ENCODE peak calls at places on chromosomes 3 and 15, in seven cellular contexts. One of them, this sample, is unnamed.

GRCh38 chr3:72100626-72101187 is 315.8 kb upstream of the PROK2 start:
- DNase-seq in naive thymus-derived CD8-positive, alpha-beta T cell: peak; percentile 88
- DNase-seq in pancreas: peak; percentile 27
- DNase-seq in uterus: peak; percentile 87
- DNase-seq in activated gamma-delta T cell treated with anti-CD3 and anti-CD28 coated beads, Interleukin-2, amount 50 U/mL, for 16 hours: peak; percentile 55
- DNase-seq in nephron progenitor cell: peak; percentile 89
- DNase-seq in tibial nerve: peak; percentile 73
- DNase-seq in this sample: peak; percentile 52

GRCh38 chr15:40320409-40320808 is 3.1 kb upstream of the INAFM2 start:
- DNase-seq in activated gamma-delta T cell treated with anti-CD3 and anti-CD28 coated beads, Interleukin-2, amount 50 U/mL, for 16 hours: no peak
- DNase-seq in pancreas: no peak
- DNase-seq in uterus: no peak
- DNase-seq in naive thymus-derived CD8-positive, alpha-beta T cell: no peak
- DNase-seq in nephron progenitor cell: no peak
- DNase-seq in tibial nerve: no peak
- DNase-seq in this sample: no peak

GRCh38 chr3:140842984-140843649 is 98.5 kb upstream of the SLC25A36 start:
- DNase-seq in tibial nerve: no peak
- DNase-seq in naive thymus-derived CD8-positive, alpha-beta T cell: no peak
- DNase-seq in activated gamma-delta T cell treated with anti-CD3 and anti-CD28 coated beads, Interleukin-2, amount 50 U/mL, for 16 hours: no peak
- DNase-seq in nephron progenitor cell: peak; percentile 10
- DNase-seq in pancreas: no peak
- DNase-seq in uterus: no peak
- DNase-seq in this sample: no peak

GRCh38 chr15:59420986-59421618 is 16.9 kb upstream of the FAM81A start:
- DNase-seq in tibial nerve: no peak
- DNase-seq in pancreas: no peak
- DNase-seq in naive thymus-derived CD8-positive, alpha-beta T cell: no peak
- DNase-seq in uterus: no peak
- DNase-seq in nephron progenitor cell: peak; percentile 35
- DNase-seq in activated gamma-delta T cell treated with anti-CD3 and anti-CD28 coated beads, Interleukin-2, amount 50 U/mL, for 16 hours: no peak
- DNase-seq in this sample: no peak

GRCh38 chr3:15636028-15636709 is 34.6 kb downstream of the BTD start:
- DNase-seq in pancreas: no peak
- DNase-seq in activated gamma-delta T cell treated with anti-CD3 and anti-CD28 coated beads, Interleukin-2, amount 50 U/mL, for 16 hours: no peak
- DNase-seq in nephron progenitor cell: no peak
- DNase-seq in tibial nerve: peak; percentile 38
- DNase-seq in naive thymus-derived CD8-positive, alpha-beta T cell: no peak
- DNase-seq in uterus: peak; percentile 33
- DNase-seq in this sample: no peak

GRCh38 chr15:67067161-67067853 is 1.9 kb downstream of the SMAD3 start:
- DNase-seq in naive thymus-derived CD8-positive, alpha-beta T cell: peak; percentile 16
- DNase-seq in uterus: peak; percentile 27
- DNase-seq in activated gamma-delta T cell treated with anti-CD3 and anti-CD28 coated beads, Interleukin-2, amount 50 U/mL, for 16 hours: no peak
- DNase-seq in tibial nerve: no peak
- DNase-seq in nephron progenitor cell: peak; percentile 42
- DNase-seq in pancreas: no peak
- DNase-seq in this sample: peak; percentile 48

GRCh38 chr15:62617741-62618140 is 424.8 kb upstream of the TPM1 start:
- DNase-seq in activated gamma-delta T cell treated with anti-CD3 and anti-CD28 coated beads, Interleukin-2, amount 50 U/mL, for 16 hours: no peak
- DNase-seq in naive thymus-derived CD8-positive, alpha-beta T cell: no peak
- DNase-seq in nephron progenitor cell: no peak
- DNase-seq in uterus: no peak
- DNase-seq in tibial nerve: no peak
- DNase-seq in pancreas: no peak
- DNase-seq in this sample: no peak

GRCh38 chr3:143594217-143594616 is 254.1 kb downstream of the SLC9A9 start:
- DNase-seq in tibial nerve: no peak
- DNase-seq in pancreas: peak; percentile 22
- DNase-seq in uterus: no peak
- DNase-seq in activated gamma-delta T cell treated with anti-CD3 and anti-CD28 coated beads, Interleukin-2, amount 50 U/mL, for 16 hours: no peak
- DNase-seq in nephron progenitor cell: no peak
- DNase-seq in naive thymus-derived CD8-positive, alpha-beta T cell: no peak
- DNase-seq in this sample: no peak

GRCh38 chr3:58670506-58671125 is 4.0 kb upstream of the FAM3D start:
- DNase-seq in nephron progenitor cell: no peak
- DNase-seq in naive thymus-derived CD8-positive, alpha-beta T cell: no peak
- DNase-seq in activated gamma-delta T cell treated with anti-CD3 and anti-CD28 coated beads, Interleukin-2, amount 50 U/mL, for 16 hours: no peak
- DNase-seq in uterus: no peak
- DNase-seq in pancreas: no peak
- DNase-seq in tibial nerve: no peak
- DNase-seq in this sample: no peak

GRCh38 chr3:188664795-188665194 is 507.0 kb upstream of the TPRG1 start:
- DNase-seq in tibial nerve: no peak
- DNase-seq in nephron progenitor cell: no peak
- DNase-seq in naive thymus-derived CD8-positive, alpha-beta T cell: no peak
- DNase-seq in activated gamma-delta T cell treated with anti-CD3 and anti-CD28 coated beads, Interleukin-2, amount 50 U/mL, for 16 hours: no peak
- DNase-seq in uterus: no peak
- DNase-seq in pancreas: no peak
- DNase-seq in this sample: no peak

GRCh38 chr15:23467110-23467600 is 20.1 kb upstream of the GOLGA6L2 start:
- DNase-seq in activated gamma-delta T cell treated with anti-CD3 and anti-CD28 coated beads, Interleukin-2, amount 50 U/mL, for 16 hours: no peak
- DNase-seq in uterus: no peak
- DNase-seq in pancreas: no peak
- DNase-seq in tibial nerve: no peak
- DNase-seq in nephron progenitor cell: no peak
- DNase-seq in naive thymus-derived CD8-positive, alpha-beta T cell: no peak
- DNase-seq in this sample: no peak

GRCh38 chr3:42906085-42906904 is at the start of gene ZNF662:
- DNase-seq in uterus: peak; percentile 70
- DNase-seq in activated gamma-delta T cell treated with anti-CD3 and anti-CD28 coated beads, Interleukin-2, amount 50 U/mL, for 16 hours: no peak
- DNase-seq in tibial nerve: peak; percentile 27
- DNase-seq in pancreas: peak; percentile 62
- DNase-seq in naive thymus-derived CD8-positive, alpha-beta T cell: peak; percentile 19
- DNase-seq in nephron progenitor cell: no peak
- DNase-seq in this sample: no peak

This sample was measured in neuronal stem cell.